ENCODE peak calls at places on chromosomes 16 and 17, in four cellular contexts. One of them, this sample, is unnamed.

GRCh38 chr16:90046122-90046970 is 27.1 kb upstream of the DBNDD1 start:
- DNase-seq in kidney tubule cell: no peak
- DNase-seq in dorsolateral prefrontal cortex: no peak
- DNase-seq in NCI-H1092: peak
- DNase-seq in this sample: no peak

GRCh38 chr17:4135489-4135888 is 7.3 kb downstream of the ZZEF1 start:
- DNase-seq in NCI-H1092: no peak
- DNase-seq in kidney tubule cell: no peak
- DNase-seq in dorsolateral prefrontal cortex: no peak
- DNase-seq in this sample: no peak

GRCh38 chr17:81040791-81041337 is 5.9 kb downstream of the BAIAP2 start:
- DNase-seq in NCI-H1092: no peak
- DNase-seq in dorsolateral prefrontal cortex: no peak
- DNase-seq in kidney tubule cell: no peak
- DNase-seq in this sample: no peak

GRCh38 chr17:39551879-39552278 is 55.8 kb downstream of the NEUROD2 start:
- DNase-seq in NCI-H1092: no peak
- DNase-seq in dorsolateral prefrontal cortex: no peak
- DNase-seq in kidney tubule cell: no peak
- DNase-seq in this sample: no peak

GRCh38 chr16:19338335-19338734 is 52.8 kb downstream of the CLEC19A start:
- DNase-seq in kidney tubule cell: no peak
- DNase-seq in NCI-H1092: no peak
- DNase-seq in dorsolateral prefrontal cortex: no peak
- DNase-seq in this sample: no peak

GRCh38 chr16:66588981-66589713 is 9.9 kb downstream of the CMTM2 start:
- DNase-seq in kidney tubule cell: no peak
- DNase-seq in NCI-H1092: no peak
- DNase-seq in dorsolateral prefrontal cortex: no peak
- DNase-seq in this sample: no peak

GRCh38 chr17:43536236-43537088 is 9.7 kb downstream of the ETV4 start:
- DNase-seq in dorsolateral prefrontal cortex: no peak
- DNase-seq in kidney tubule cell: peak
- DNase-seq in NCI-H1092: no peak
- DNase-seq in this sample: no peak

GRCh38 chr17:10702574-10702973 is 5.2 kb downstream of the ADPRM start:
- DNase-seq in kidney tubule cell: peak
- DNase-seq in NCI-H1092: no peak
- DNase-seq in dorsolateral prefrontal cortex: no peak
- DNase-seq in this sample: no peak

GRCh38 chr17:81481011-81481799 is 31.4 kb downstream of the ACTG1 start:
- DNase-seq in dorsolateral prefrontal cortex: peak
- DNase-seq in NCI-H1092: peak
- DNase-seq in kidney tubule cell: peak
- DNase-seq in this sample: no peak

GRCh38 chr17:16427020-16427419 is 11.6 kb downstream of the TRPV2 start:
- DNase-seq in kidney tubule cell: no peak
- DNase-seq in dorsolateral prefrontal cortex: no peak
- DNase-seq in NCI-H1092: no peak
- DNase-seq in this sample: no peak

GRCh38 chr17:16215273-16215964 is at the start of gene NCOR1:
- DNase-seq in kidney tubule cell: peak
- DNase-seq in dorsolateral prefrontal cortex: peak
- DNase-seq in NCI-H1092: peak
- DNase-seq in this sample: peak

GRCh38 chr16:87335306-87335967 is 18.2 kb upstream of the C16orf95 start:
- DNase-seq in dorsolateral prefrontal cortex: no peak
- DNase-seq in kidney tubule cell: no peak
- DNase-seq in NCI-H1092: no peak
- DNase-seq in this sample: no peak

GRCh38 chr17:64599187-64599676 is 62.9 kb downstream of the SMURF2 start:
- DNase-seq in NCI-H1092: no peak
- DNase-seq in kidney tubule cell: no peak
- DNase-seq in dorsolateral prefrontal cortex: no peak
- DNase-seq in this sample: no peak

GRCh38 chr16:72299684-72300243 is 127.8 kb upstream of the PMFBP1 start:
- DNase-seq in kidney tubule cell: no peak
- DNase-seq in dorsolateral prefrontal cortex: no peak
- DNase-seq in NCI-H1092: no peak
- DNase-seq in this sample: no peak

GRCh38 chr17:39110435-39111136 is 40.9 kb downstream of the PLXDC1 start:
- DNase-seq in dorsolateral prefrontal cortex: no peak
- DNase-seq in NCI-H1092: no peak
- DNase-seq in kidney tubule cell: peak
- DNase-seq in this sample: no peak

GRCh38 chr17:15384142-15384803 is 42.9 kb upstream of the TEKT3 start:
- DNase-seq in dorsolateral prefrontal cortex: no peak
- DNase-seq in NCI-H1092: no peak
- DNase-seq in kidney tubule cell: no peak
- DNase-seq in this sample: no peak

GRCh38 chr16:3793161-3793576 is 75.8 kb upstream of the TRAP1 start:
- DNase-seq in kidney tubule cell: peak
- DNase-seq in dorsolateral prefrontal cortex: no peak
- DNase-seq in NCI-H1092: no peak
- DNase-seq in this sample: no peak

GRCh38 chr17:62653831-62654829 is 26.7 kb downstream of the MRC2 start:
- DNase-seq in dorsolateral prefrontal cortex: no peak
- DNase-seq in kidney tubule cell: no peak
- DNase-seq in NCI-H1092: no peak
- DNase-seq in this sample: no peak

This sample was measured in LoVo.